ENCODE peak calls at places on chromosome 17, in four cellular contexts. E, W, H and R are unnamed samples.

GRCh38 chr17:62950067-62950466 is 16.0 kb upstream of the TANC2 start:
- DNase-seq in E (peak), W (no peak), H (peak), R (no peak)

GRCh38 chr17:19508327-19508867 is 25.3 kb upstream of the SLC47A1 start:
- DNase-seq in E (peak), W (peak), H (peak), R (peak)

GRCh38 chr17:35214631-35215273 is 20.6 kb upstream of the SLC35G3 start:
- DNase-seq in E (no peak), W (peak), H (no peak), R (no peak)

GRCh38 chr17:350706-351435 is 1.7 kb downstream of the RPH3AL start:
- DNase-seq in E (peak), W (no peak), H (peak), R (no peak)

GRCh38 chr17:3959295-3959899 is 4.8 kb downstream of the ATP2A3 start:
- DNase-seq in E (no peak), W (no peak), H (no peak), R (no peak)

GRCh38 chr17:34579017-34579946 is at the start of gene TMEM132E:
- DNase-seq in E (no peak), W (no peak), H (peak), R (no peak)

GRCh38 chr17:5097101-5097834 is 14.4 kb downstream of the ZNF232 start:
- DNase-seq in E (peak), W (peak), H (peak), R (no peak)

GRCh38 chr17:40961586-40961985 is 5.2 kb downstream of the KRT39 start:
- DNase-seq in E (no peak), W (no peak), H (no peak), R (no peak)

GRCh38 chr17:28221751-28222414 is 97.1 kb upstream of the TMEM97 start:
- DNase-seq in E (no peak), W (no peak), H (no peak), R (no peak)

GRCh38 chr17:69524854-69525253 is 110.4 kb downstream of the MAP2K6 start:
- DNase-seq in E (no peak), W (no peak), H (no peak), R (no peak)

GRCh38 chr17:48104440-48104839 is 3.1 kb upstream of the SNX11 start:
- DNase-seq in E (no peak), W (no peak), H (no peak), R (no peak)

GRCh38 chr17:48103379-48103715 is 2.1 kb upstream of the CBX1 start:
- DNase-seq in E (no peak), W (no peak), H (no peak), R (no peak)

GRCh38 chr17:48106802-48107136 is 797 bp upstream of the SNX11 start:
- DNase-seq in E (no peak), W (no peak), H (no peak), R (no peak)

GRCh38 chr17:48110722-48111121 is 3.2 kb downstream of the SNX11 start:
- DNase-seq in E (no peak), W (no peak), H (no peak), R (no peak)

GRCh38 chr17:48107137-48108055 is at the start of gene SNX11:
- DNase-seq in E (peak), W (peak), H (peak), R (peak)
- H3K27ac ChIP-seq in E (peak), W (peak), H (peak), R (peak)

DNA sequence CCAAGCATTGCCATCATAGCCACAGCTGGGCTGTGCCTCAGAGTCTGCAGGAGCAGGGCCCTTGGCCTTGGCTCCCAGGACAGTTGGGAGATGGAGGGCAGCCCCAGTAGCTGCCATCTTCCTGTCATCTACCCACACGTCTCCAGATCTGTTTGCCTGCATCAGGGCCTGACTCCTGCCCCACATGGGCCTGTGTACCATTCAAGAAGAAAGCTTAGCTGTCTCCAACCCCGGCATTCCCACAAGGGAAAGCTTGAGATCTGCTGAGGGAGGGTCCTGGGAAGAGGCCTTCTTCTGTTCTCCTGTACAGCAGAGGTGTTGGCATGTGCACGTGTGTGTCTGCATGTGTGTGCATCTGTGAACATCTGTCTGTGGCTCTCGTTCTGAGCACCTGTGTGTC is 122.1 kb downstream of the MRM1 start:
- DNase-seq in E (no peak), W (no peak), H (no peak), R (no peak)
- H3K27ac ChIP-seq in E (no peak), W (peak), H (no peak), R (peak)

DNA sequence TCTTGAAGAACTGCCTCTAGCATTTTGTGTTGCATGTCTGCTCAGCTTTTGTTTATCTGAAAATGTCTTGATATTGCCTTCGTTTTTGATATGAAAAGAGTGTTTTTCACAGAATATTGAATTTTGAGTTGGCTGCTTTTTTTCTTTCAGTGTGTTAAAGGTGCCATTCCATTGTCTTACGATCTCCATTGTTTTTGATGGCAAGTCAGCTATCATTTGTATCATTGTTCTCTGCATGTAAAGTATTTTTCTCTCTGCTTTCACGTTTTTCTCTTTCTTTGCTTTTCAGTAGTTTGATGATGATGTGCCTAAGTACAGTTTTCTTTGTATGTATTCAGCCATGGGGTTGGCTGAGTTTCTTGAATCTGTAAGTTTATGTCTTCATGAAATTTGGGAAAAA is 57.0 kb downstream of the AIPL1 start:
- DNase-seq in E (no peak), W (no peak), H (no peak), R (no peak)
- H3K27ac ChIP-seq in E (no peak), W (no peak), H (no peak), R (no peak)

DNA sequence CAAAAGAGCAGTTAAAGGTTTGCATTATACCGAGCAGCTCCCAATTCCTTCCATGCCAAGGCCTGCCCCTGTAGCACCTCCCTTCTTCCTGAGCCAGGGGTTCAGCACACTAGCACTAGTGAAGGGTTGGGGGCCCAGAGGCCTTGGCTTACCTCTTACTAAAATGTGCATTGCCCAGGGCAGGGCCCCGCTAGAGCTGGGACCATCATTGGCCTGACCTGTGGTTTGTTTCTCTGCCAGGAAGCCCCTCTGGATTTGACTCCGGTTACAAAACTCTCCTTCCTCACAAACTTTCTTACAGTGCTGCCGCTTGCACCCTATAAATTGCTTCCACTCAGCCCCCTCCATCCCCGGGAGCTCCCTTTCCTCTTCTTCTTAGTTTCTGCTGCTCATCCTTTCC is 33.8 kb downstream of the MPRIP start:
- DNase-seq in E (no peak), W (no peak), H (no peak), R (no peak)
- H3K27ac ChIP-seq in E (no peak), W (no peak), H (peak), R (no peak)

GRCh38 chr17:10046259-10046658 is 141.2 kb upstream of the RCVRN start:
- DNase-seq in E (no peak), W (no peak), H (no peak), R (no peak)

GRCh38 chr17:10048951-10049350 is 143.9 kb upstream of the RCVRN start:
- DNase-seq in E (no peak), W (no peak), H (no peak), R (no peak)

GRCh38 chr17:10051112-10051511 is 146.0 kb upstream of the RCVRN start:
- DNase-seq in E (no peak), W (no peak), H (no peak), R (no peak)

GRCh38 chr17:10050597-10051101 is 145.6 kb upstream of the RCVRN start:
- DNase-seq in E (peak), W (no peak), H (no peak), R (no peak)

GRCh38 chr17:10046786-10047609 is 141.9 kb upstream of the RCVRN start:
- DNase-seq in E (no peak), W (no peak), H (no peak), R (no peak)
- H3K27ac ChIP-seq in E (no peak), W (no peak), H (peak), R (no peak)

GRCh38 chr17:38578641-38579480 is 26.9 kb downstream of the SRCIN1 start:
- DNase-seq in E (no peak), W (no peak), H (no peak), R (no peak)

GRCh38 chr17:38582069-38582468 is 23.7 kb downstream of the SRCIN1 start:
- DNase-seq in E (no peak), W (no peak), H (no peak), R (no peak)

GRCh38 chr17:38578229-38578628 is 27.5 kb downstream of the SRCIN1 start:
- DNase-seq in E (no peak), W (no peak), H (no peak), R (no peak)

GRCh38 chr17:38577645-38578173 is 28.0 kb downstream of the SRCIN1 start:
- DNase-seq in E (no peak), W (no peak), H (no peak), R (no peak)

GRCh38 chr17:38579934-38580333 is 25.8 kb downstream of the SRCIN1 start:
- DNase-seq in E (no peak), W (no peak), H (no peak), R (no peak)
- H3K27ac ChIP-seq in E (no peak), W (no peak), H (no peak), R (no peak)

GRCh38 chr17:61254894-61255293 is 144.7 kb upstream of the TBX2 start:
- DNase-seq in E (no peak), W (no peak), H (no peak), R (no peak)

GRCh38 chr17:61251939-61252865 is 147.4 kb upstream of the TBX2 start:
- DNase-seq in E (peak), W (no peak), H (peak), R (no peak)

GRCh38 chr17:61253293-61253801 is 146.3 kb upstream of the TBX2 start:
- DNase-seq in E (peak), W (no peak), H (peak), R (no peak)

GRCh38 chr17:61255609-61256008 is 144.0 kb upstream of the TBX2 start:
- DNase-seq in E (no peak), W (no peak), H (no peak), R (no peak)

DNA sequence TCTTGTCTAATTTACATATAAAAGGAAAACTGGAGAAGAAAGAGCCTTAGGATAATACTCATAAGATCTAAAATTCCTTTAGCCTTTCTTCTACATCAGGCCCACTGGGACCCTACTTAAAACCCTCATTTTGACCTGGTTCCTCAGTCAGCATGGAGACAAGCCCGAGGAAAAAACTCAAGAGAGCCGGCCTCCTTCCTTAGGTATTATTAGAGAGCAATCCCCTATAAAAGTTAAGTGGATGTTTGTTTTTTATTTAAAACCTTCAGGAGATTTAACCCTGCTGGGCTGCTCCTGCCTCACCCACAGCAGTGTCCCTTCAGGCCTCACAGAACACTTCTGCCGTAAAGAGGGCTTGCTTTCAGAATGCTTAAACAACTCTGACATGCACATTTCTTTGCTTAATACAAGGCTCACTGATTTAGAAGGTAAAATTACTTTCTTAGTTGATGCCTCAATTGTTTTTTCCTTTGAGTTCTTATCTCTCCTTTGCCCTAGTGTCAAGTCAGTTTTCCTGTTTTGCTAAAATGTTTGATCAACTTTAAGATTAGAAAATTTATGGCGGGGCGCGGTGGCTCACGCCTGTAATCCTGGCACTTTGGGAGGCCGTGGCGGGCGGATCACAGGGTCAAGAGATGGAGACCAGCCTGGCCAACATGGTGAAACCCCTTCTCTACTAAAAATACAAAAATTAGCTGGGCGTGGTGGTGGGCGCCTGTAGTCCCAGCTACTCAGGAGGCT is 145.5 kb upstream of the TBX2 start:
- DNase-seq in E (no peak), W (no peak), H (no peak), R (no peak)
- H3K27ac ChIP-seq in E (no peak), W (no peak), H (peak), R (no peak)

DNA sequence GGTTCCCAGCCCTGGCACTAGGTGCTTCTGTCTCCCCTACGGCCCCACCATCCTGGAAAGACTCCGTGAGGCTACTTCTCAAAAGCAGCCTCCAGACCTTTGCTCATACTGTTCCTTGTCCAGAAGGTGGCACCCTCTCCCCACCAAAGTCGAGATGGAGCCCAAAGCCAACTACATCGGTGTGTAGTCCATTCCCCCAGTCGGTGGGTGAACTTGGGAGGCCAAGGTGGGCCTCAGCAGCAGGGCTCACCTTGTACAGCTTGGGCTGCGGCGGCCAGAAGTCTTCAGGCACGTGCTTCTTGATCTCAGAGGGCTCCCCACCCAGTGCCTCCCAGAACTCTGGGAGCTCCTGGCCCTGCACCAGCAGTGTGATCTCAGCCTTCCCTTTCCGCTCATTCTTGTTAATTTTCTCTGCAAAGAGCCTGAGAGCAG is 10.2 kb downstream of the FLII start:
- DNase-seq in E (no peak), W (peak), H (peak), R (peak)
- H3K27ac ChIP-seq in E (no peak), W (no peak), H (peak), R (no peak)

DNA sequence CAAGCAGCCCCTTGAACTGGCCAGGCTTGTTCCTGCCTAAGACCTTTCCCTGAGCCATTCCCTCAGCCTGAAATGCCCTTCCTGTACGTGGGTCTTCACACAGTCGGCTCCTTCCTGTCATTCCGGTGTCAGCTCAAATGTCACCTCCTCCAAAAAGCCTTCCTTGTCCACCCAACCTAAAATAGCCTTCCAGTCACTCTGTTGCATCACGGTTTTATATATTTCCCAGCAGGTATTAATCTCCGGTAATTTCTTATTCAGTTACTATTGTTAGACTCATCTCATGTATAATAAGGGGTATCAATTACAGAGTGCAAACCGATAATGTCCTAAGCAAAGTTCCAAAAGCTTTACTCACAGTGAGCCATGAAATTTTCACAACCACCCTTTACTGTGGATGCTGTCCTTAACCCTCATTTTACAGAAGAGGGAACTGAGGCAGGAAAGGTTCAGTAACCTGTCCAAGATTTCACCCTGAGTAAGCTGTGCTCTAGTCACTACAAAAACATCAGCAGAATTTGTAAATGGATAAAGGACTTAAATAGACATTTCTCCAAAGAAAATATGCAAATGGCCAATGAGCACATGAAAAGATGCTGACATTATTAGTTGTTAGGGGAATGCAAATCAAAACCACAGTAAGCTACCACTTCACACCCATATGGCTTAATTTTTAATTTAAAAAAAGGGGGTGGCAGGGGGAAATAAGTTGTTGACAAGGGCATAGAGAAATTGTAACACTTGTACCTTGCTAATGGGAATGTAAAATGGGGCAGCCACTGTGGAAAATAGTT is 51.6 kb downstream of the C17orf67 start:
- DNase-seq in E (no peak), W (no peak), H (no peak), R (no peak)
- H3K27ac ChIP-seq in E (no peak), W (no peak), H (no peak), R (no peak)